ENCODE peak calls at places on chromosome 1, in six cellular contexts. I is adrenal gland, P is heart right ventricle, B is breast epithelium, N is stomach, L is endodermal cell. V is an unnamed sample.

GRCh38 chr1:186753241-186753640 is 73.0 kb upstream of the PTGS2 start:
- DNase-seq in P (no peak), B (no peak), L (no peak), I (no peak), N (no peak), V (no peak)

GRCh38 chr1:150548632-150549495 is at the start of gene ADAMTSL4:
- DNase-seq in P (peak; percentile 65), B (no peak), I (peak; percentile 85), N (peak; percentile 72), L (peak; percentile 87), V (no peak)

GRCh38 chr1:78884685-78885452 is 121.7 kb downstream of the ADGRL4 start:
- DNase-seq in I (no peak), N (no peak), P (no peak), L (peak; percentile 54), B (no peak), V (no peak)

GRCh38 chr1:193674292-193674944 is 488.0 kb upstream of the B3GALT2 start:
- DNase-seq in B (no peak), L (no peak), P (no peak), N (no peak), I (no peak), V (no peak)

GRCh38 chr1:32353886-32354570 is 8.3 kb downstream of the FAM229A start:
- DNase-seq in L (no peak), P (peak; percentile 49), B (no peak), N (no peak), I (peak; percentile 73), V (no peak)

GRCh38 chr1:89179343-89179742 is 3.5 kb upstream of the GBP7 start:
- DNase-seq in B (no peak), N (no peak), P (no peak), I (no peak), L (no peak), V (no peak)

GRCh38 chr1:245493029-245493428 is 338.2 kb downstream of the KIF26B start:
- DNase-seq in B (no peak), N (no peak), P (no peak), L (no peak), I (no peak), V (no peak)

GRCh38 chr1:64111787-64112186 is 91.6 kb upstream of the UBE2U start:
- DNase-seq in P (no peak), B (no peak), N (no peak), I (no peak), L (peak; percentile 41), V (no peak)

GRCh38 chr1:48214820-48215219 is 7.7 kb upstream of the SLC5A9 start:
- DNase-seq in N (peak; percentile 63), P (no peak), B (peak; percentile 55), I (no peak), L (peak; percentile 73), V (no peak)

GRCh38 chr1:99603699-99604595 is 42.0 kb upstream of the PALMD start:
- DNase-seq in I (no peak), N (no peak), P (no peak), L (no peak), B (no peak), V (no peak)

GRCh38 chr1:168719306-168720111 is 9.5 kb downstream of the DPT start:
- DNase-seq in I (no peak), N (no peak), B (no peak), L (no peak), P (no peak), V (peak; percentile 76)

GRCh38 chr1:153364181-153364580 is 6.5 kb downstream of the S100A9 start:
- DNase-seq in I (no peak), B (peak; percentile 65), P (no peak), L (no peak), N (no peak), V (no peak)

GRCh38 chr1:20729155-20729931 is 3.2 kb downstream of the SH2D5 start:
- DNase-seq in P (no peak), B (no peak), N (no peak), I (peak; percentile 17), L (peak; percentile 51), V (no peak)

GRCh38 chr1:98059616-98060015 is 138.8 kb upstream of the DPYD start:
- DNase-seq in I (no peak), N (no peak), L (no peak), B (no peak), P (no peak), V (no peak)

GRCh38 chr1:198018529-198018928 is 101.4 kb downstream of the LHX9 start:
- DNase-seq in N (no peak), P (no peak), B (no peak), I (no peak), L (no peak), V (peak; percentile 85)

GRCh38 chr1:160206421-160207117 is 1.4 kb downstream of the PEA15 start:
- DNase-seq in L (peak; percentile 79), N (no peak), B (peak; percentile 38), P (no peak), I (no peak), V (no peak)
- H3K4me1 ChIP-seq in L (peaks cover 6% of the 10 kb centered on the region), N (peaks cover 64% of the 10 kb centered on the region), B (peaks cover 14% of the 10 kb centered on the region), P (peaks cover 55% of the 10 kb centered on the region), I (peaks cover 56% of the 10 kb centered on the region), V (peaks cover 10% of the 10 kb centered on the region)

DNA sequence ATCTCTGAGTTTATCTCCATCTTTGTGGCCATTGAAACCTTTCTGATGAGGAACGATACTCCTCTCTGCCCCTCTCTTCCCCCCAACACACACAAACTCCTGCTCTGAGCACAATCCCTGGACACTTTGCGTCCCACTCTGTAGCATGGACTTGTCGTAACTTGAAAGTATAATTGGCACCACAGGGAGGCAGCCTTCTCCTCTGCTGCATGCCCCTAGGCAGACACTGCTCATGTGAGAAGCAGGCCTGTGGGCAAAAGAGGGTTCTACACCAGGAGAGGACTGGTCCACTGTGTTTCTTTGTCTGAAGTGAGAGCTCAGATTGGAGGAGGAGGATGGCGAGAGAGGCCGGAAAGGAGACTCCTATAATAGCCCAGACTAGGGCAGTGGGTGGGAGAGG is 3.8 kb upstream of the PARS2 start:
- DNase-seq in N (peak; percentile 29), I (no peak), L (no peak), B (no peak), P (no peak), V (no peak)
- TF ChIP-seq CTCF in N (no peak), I (no peak), L (peak; percentile 40), B (no peak), P (no peak), V (no peak)

DNA sequence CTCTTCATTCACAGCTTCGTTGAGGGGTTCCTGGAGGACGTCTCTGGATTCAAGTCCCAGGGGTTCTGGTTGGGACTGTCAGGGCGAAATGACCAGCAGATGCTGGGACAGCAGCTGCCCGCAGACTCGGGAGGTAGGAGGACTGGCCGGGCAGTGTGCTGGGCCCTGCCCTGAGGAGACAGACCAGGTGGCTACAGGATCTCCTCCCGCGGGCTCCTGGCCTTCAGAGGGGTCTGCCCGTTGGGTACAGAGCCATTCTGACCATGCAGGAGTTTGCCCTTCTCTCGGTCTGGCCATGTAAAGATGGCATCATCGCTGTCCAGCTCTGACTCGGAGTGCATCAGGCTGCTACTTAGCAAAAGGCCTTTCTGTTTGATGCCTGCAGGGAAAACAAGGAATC is 122.5 kb downstream of the KIAA0319L start:
- DNase-seq in P (no peak), L (no peak), I (no peak), B (no peak), N (no peak), V (no peak)
- H3K36me3 ChIP-seq in P (peaks cover 83% of the 10 kb centered on the region), L (peaks cover 53% of the 10 kb centered on the region), I (peaks cover 47% of the 10 kb centered on the region), B (peaks cover 13% of the 10 kb centered on the region), N (peaks cover 89% of the 10 kb centered on the region), V (peaks cover 12% of the 10 kb centered on the region)

GRCh38 chr1:93679546-93679945 is 2.1 kb downstream of the BCAR3 start:
- DNase-seq in I (no peak), N (no peak), L (peak; percentile 38), B (no peak), P (no peak), V (no peak)
- H3K4me1 ChIP-seq in I (peaks cover 44% of the 10 kb centered on the region), N (peaks cover 16% of the 10 kb centered on the region), L (peaks cover 18% of the 10 kb centered on the region), B (no peaks in the 10 kb centered on the region), P (peaks cover 44% of the 10 kb centered on the region), V (peaks cover 65% of the 10 kb centered on the region)

DNA sequence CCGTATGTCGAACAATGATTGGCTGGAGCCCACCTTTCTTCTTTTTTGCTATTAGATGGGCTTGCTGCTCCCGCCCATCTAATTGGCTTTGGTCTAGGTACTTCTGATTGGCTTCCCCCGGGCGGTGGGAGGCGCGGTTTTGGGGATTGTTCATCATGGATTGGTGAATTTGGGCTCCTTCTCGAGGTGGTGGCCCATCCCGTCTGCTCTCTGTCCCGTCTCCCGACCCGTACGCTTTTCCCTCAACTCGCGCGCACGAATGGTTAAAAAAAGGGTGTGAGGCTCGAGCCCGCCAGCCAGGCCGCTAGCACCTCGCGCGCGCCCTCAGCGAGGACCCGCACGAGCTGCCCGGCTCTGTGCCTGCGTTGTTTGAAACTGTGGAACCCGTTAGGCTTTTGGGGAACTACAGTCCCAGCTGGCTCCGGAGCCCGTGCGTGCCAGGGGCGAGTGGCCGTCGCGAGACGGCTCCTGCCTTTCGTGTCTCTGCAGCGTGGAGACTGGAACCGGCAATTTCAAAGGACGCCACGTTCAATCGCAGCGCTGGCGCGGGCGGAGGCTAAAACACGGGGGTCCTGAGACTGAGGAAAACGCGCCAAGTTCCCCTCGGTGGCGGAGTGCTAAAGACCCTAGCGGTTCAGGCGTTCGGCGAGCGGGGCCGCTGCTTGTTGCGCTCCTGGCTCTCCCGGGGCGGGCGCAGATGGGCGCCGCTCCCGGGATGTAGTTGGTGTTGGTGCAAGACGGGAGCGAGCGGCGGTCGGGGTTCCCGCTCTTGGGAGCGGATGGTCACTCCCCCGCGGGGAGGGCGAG is at the start of gene USP1:
- DNase-seq in P (peak; percentile 94), L (peak; percentile 99), B (peak; percentile 99), I (peak; percentile 99), N (peak; percentile 95), V (peak; percentile 99)
- TF ChIP-seq CTCF in P (no peak), L (no peak), B (peak; percentile 15), I (no peak), N (no peak), V (no peak)

V was measured in RWPE2.